ENCODE peak calls at places on chromosome 6, in eight cellular contexts. R, S, Q, O, T, Y, A and J are unnamed samples. For H3K4me1, the result is how much of the 10 kb centered on the place peaks cover.

GRCh38 chr6:16413399-16413798 is 175.0 kb downstream of the GMPR start:
- DNase-seq in R (no peak), S (no peak), Q (no peak), O (no peak), T (no peak), Y (peak), A (no peak), J (no peak)

GRCh38 chr6:119533603-119534279 is 184.2 kb upstream of the MAN1A1 start:
- DNase-seq in R (no peak), S (no peak), Q (no peak), O (no peak), T (no peak), Y (no peak), A (no peak), J (no peak)

GRCh38 chr6:133973109-133973971 is 20.3 kb downstream of the TBPL1 start:
- DNase-seq in R (no peak), S (peak), Q (no peak), O (no peak), T (no peak), Y (peak), A (no peak), J (no peak)

GRCh38 chr6:196543-196942 is 95.7 kb upstream of the DUSP22 start:
- DNase-seq in R (no peak), S (no peak), Q (no peak), O (no peak), T (no peak), Y (no peak), A (no peak), J (no peak)

GRCh38 chr6:22906091-22906549 is 336.8 kb downstream of the HDGFL1 start:
- DNase-seq in R (no peak), S (peak), Q (no peak), O (no peak), T (no peak), Y (no peak), A (no peak), J (no peak)

GRCh38 chr6:49906511-49906910 is 40.2 kb upstream of the CRISP1 start:
- DNase-seq in R (no peak), S (no peak), Q (no peak), O (no peak), T (no peak), Y (no peak), A (no peak), J (no peak)

GRCh38 chr6:84525907-84526306 is 238.5 kb downstream of the TBX18 start:
- DNase-seq in R (no peak), S (no peak), Q (no peak), O (no peak), T (no peak), Y (no peak), A (no peak), J (no peak)

GRCh38 chr6:26016326-26017275 is 54.0 kb downstream of the TRIM38 start:
- DNase-seq in R (no peak), S (no peak), Q (no peak), O (no peak), T (no peak), Y (no peak), A (no peak), J (peak)

GRCh38 chr6:157556671-157557430 is 175.9 kb downstream of the ZDHHC14 start:
- DNase-seq in R (no peak), S (no peak), Q (no peak), O (no peak), T (no peak), Y (peak), A (no peak), J (no peak)

GRCh38 chr6:44179072-44179536 is 20.5 kb downstream of the CAPN11 start:
- DNase-seq in R (no peak), S (no peak), Q (no peak), O (no peak), T (peak), Y (no peak), A (no peak), J (no peak)

GRCh38 chr6:99603421-99604160 is 3.0 kb upstream of the PRDM13 start:
- DNase-seq in R (no peak), S (peak), Q (no peak), O (no peak), T (no peak), Y (no peak), A (no peak), J (no peak)

GRCh38 chr6:163634514-163635171 is 220.1 kb downstream of the QKI start:
- DNase-seq in R (no peak), S (no peak), Q (no peak), O (no peak), T (no peak), Y (no peak), A (no peak), J (no peak)

GRCh38 chr6:7143161-7143974 is 35.6 kb downstream of the RREB1 start:
- DNase-seq in R (no peak), S (no peak), Q (no peak), O (no peak), T (no peak), Y (peak), A (no peak), J (no peak)

GRCh38 chr6:116036075-116036773 is 24.5 kb downstream of the FRK start:
- DNase-seq in R (no peak), S (no peak), Q (no peak), O (no peak), T (no peak), Y (no peak), A (no peak), J (no peak)

GRCh38 chr6:166257911-166258318 is 50.3 kb downstream of the PRR18 start:
- DNase-seq in R (no peak), S (no peak), Q (peak), O (no peak), T (no peak), Y (no peak), A (no peak), J (no peak)

GRCh38 chr6:105993341-105993740 is 92.8 kb upstream of the PRDM1 start:
- DNase-seq in R (peak), S (peak), Q (no peak), O (no peak), T (no peak), Y (peak), A (no peak), J (no peak)

GRCh38 chr6:26097268-26097875 is 10.1 kb downstream of the HFE start:
- DNase-seq in R (peak), S (peak), Q (peak), O (no peak), T (no peak), Y (peak), A (no peak), J (no peak)

GRCh38 chr6:48535569-48535968 is 424.6 kb upstream of the PTCHD4 start:
- DNase-seq in R (no peak), S (peak), Q (no peak), O (no peak), T (no peak), Y (no peak), A (no peak), J (no peak)

GRCh38 chr6:96340164-96340563 is 181.4 kb upstream of the UFL1 start:
- DNase-seq in R (no peak), S (no peak), Q (no peak), O (no peak), T (no peak), Y (no peak), A (no peak), J (no peak)

GRCh38 chr6:169172435-169172834 is 81.2 kb downstream of the THBS2 start:
- DNase-seq in R (peak), S (no peak), Q (peak), O (no peak), T (no peak), Y (no peak), A (no peak), J (no peak)

GRCh38 chr6:161161121-161161520 is 112.7 kb downstream of the AGPAT4 start:
- DNase-seq in R (no peak), S (no peak), Q (no peak), O (no peak), T (no peak), Y (no peak), A (peak), J (no peak)

GRCh38 chr6:25229671-25230321 is 49.4 kb upstream of the CARMIL1 start:
- DNase-seq in R (no peak), S (no peak), Q (no peak), O (no peak), T (no peak), Y (no peak), A (no peak), J (no peak)

GRCh38 chr6:157990321-157991066 is 8.8 kb downstream of the SYNJ2 start:
- DNase-seq in R (no peak), S (no peak), Q (no peak), O (peak), T (no peak), Y (no peak), A (no peak), J (no peak)

GRCh38 chr6:98764378-98764911 is 69.9 kb upstream of the POU3F2 start:
- DNase-seq in R (no peak), S (no peak), Q (no peak), O (no peak), T (no peak), Y (peak), A (no peak), J (no peak)

GRCh38 chr6:135667694-135668455 is 170.3 kb upstream of the AHI1 start:
- DNase-seq in R (peak), S (no peak), Q (no peak), O (no peak), T (no peak), Y (no peak), A (no peak), J (peak)

GRCh38 chr6:40551966-40552365 is 35.2 kb downstream of the LRFN2 start:
- DNase-seq in R (no peak), S (no peak), Q (no peak), O (no peak), T (no peak), Y (no peak), A (no peak), J (no peak)

GRCh38 chr6:44269921-44270525 is at the start of gene TMEM151B:
- DNase-seq in R (no peak), S (peak), Q (no peak), O (no peak), T (no peak), Y (no peak), A (no peak), J (no peak)

GRCh38 chr6:152232494-152233151 is 404.5 kb downstream of the SYNE1 start:
- DNase-seq in R (no peak), S (no peak), Q (no peak), O (no peak), T (no peak), Y (no peak), A (no peak), J (peak)

DNA sequence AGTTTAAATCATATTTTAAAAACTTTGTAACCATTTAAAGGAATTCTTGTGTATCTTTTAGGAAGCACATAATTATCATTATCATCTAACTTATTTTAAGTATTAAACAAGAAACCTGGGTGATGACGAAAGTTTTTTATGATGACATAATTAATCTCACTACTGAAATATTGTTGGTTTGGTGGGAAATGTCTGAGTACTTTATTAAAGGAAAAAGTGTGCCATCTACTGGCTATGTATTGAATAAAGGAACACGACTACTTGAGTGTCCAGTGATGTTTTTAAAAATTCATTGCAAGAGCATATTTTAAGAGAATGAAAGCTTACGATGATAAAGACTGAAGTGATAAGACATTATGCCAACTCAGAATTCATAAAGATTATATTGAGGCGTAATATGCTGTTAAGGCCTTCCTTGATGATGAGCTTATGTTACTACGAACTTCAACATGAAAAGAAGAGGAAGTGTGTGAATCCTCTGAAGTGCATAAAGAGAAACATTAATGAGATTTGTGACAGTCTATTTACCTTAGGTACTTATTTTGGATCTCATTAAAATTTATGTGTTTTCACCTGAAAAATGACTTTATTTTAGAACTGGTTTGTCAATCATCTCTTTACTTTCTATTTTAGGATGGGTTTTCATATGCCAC is 12.0 kb upstream of the TRMT11 start:
- DNase-seq in R (no peak), S (peak), Q (no peak), O (no peak), T (no peak), Y (peak), A (no peak), J (no peak)
- TF ChIP-seq CTCF in R (peak), S (peak), Q (peak), O (peak), T (peak), Y (peak), A (peak), J (peak)

DNA sequence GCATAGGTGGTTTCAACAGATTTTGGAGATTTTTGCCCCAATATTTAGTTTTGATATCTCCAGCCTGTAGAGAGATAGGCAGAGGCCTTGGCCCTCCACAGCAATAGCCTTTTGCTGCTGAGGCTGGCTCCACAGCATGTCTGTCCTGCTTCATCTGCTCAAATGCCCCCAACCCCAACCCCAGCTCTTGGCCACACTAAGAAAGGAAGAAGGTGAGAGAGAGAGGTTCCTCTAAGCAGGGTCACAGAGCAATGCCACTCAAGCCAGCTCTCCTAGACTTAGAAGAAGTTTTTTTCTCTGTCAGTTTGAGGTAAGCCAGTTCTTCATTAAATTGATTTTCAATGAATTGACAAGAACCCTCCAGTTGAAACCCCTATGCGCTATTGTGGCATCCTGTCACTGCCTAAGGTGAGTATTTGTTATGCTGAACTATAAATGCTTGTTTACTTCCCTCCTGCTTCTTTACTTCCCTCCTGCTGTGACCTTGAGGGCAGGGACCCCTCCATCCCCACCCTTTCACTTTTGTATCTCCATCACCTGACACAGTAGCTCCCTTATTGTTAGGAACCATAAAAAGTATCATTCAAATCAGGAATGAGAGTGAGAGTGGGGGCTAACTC is 366.2 kb upstream of the CNR1 start:
- DNase-seq in R (no peak), S (no peak), Q (no peak), O (no peak), T (no peak), Y (no peak), A (no peak), J (no peak)
- H3K4me1 ChIP-seq in R (under half), S (under half), Q (under half), O (under half), T (under half), Y (under half), A (under half), J (under half)

GRCh38 chr6:54515013-54515412 is 206.8 kb downstream of the TINAG start:
- DNase-seq in R (no peak), S (no peak), Q (no peak), O (no peak), T (no peak), Y (no peak), A (no peak), J (no peak)
- H3K27ac ChIP-seq in R (no peak), S (no peak), Q (no peak), O (no peak), T (no peak), Y (no peak), A (no peak), J (no peak)

DNA sequence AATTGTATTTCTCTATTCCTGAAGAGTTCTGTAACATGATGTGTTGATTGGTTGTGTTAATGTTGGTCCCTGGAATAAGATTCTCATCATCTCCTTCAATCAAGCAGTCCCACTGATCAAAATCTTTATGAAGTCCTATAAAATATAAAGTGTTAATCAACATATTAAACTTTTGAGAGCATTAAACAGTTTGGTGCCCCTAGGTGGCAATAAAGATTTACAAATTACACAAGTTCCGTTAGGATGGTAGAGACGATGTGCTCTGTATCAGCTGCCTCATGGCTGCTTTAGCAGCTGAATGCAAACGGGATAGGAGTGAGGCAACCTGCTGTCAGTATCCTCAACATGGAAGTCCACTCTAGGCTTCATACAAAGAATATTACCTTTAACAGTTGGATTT is 16.9 kb downstream of the TDRD6 start:
- DNase-seq in R (no peak), S (peak), Q (no peak), O (no peak), T (no peak), Y (no peak), A (no peak), J (no peak)
- TF ChIP-seq CTCF in R (no peak), S (peak), Q (no peak), O (no peak), T (peak), Y (no peak), A (no peak), J (peak)

GRCh38 chr6:167679137-167679736 is 147.5 kb upstream of the AFDN start:
- DNase-seq in R (no peak), S (peak), Q (no peak), O (no peak), T (no peak), Y (no peak), A (no peak), J (no peak)
- H3K4me1 ChIP-seq in R (under half), S (under half), Q (under half), O (under half), T (under half), Y (under half), A (under half), J (half or more)

DNA sequence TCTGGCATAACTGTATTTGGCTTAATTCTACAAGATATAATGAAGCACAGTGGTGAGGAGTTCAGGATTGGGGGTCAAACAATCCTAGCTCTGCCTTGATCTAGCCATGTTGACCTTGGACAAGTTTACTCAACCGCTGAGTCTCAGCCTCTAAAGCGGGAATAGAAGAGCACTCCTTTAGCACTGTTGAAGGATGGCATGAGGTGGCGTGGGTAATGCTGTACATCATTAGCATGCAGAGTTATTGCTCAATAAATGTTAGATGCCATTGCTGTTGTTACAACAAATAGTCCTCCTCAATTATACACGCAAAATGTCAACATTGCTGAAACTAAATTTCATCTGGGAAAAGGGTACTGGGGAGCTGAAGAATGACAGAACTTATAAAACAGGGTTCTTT is 78.6 kb downstream of the KIF13A start:
- DNase-seq in R (no peak), S (no peak), Q (no peak), O (no peak), T (no peak), Y (no peak), A (no peak), J (no peak)
- H3K27ac ChIP-seq in R (no peak), S (no peak), Q (no peak), O (no peak), T (no peak), Y (no peak), A (no peak), J (no peak)

GRCh38 chr6:29557320-29557719 is 2.2 kb downstream of the UBD start:
- DNase-seq in R (no peak), S (no peak), Q (no peak), O (no peak), T (no peak), Y (no peak), A (no peak), J (no peak)

GRCh38 chr6:29558439-29559079 is 973 bp downstream of the UBD start:
- DNase-seq in R (no peak), S (no peak), Q (no peak), O (no peak), T (no peak), Y (no peak), A (no peak), J (no peak)

GRCh38 chr6:29552512-29553051 is 7.0 kb downstream of the UBD start:
- DNase-seq in R (no peak), S (peak), Q (no peak), O (no peak), T (no peak), Y (peak), A (no peak), J (no peak)

GRCh38 chr6:29554764-29555163 is 4.8 kb downstream of the UBD start:
- DNase-seq in R (no peak), S (no peak), Q (no peak), O (no peak), T (no peak), Y (no peak), A (no peak), J (no peak)

DNA sequence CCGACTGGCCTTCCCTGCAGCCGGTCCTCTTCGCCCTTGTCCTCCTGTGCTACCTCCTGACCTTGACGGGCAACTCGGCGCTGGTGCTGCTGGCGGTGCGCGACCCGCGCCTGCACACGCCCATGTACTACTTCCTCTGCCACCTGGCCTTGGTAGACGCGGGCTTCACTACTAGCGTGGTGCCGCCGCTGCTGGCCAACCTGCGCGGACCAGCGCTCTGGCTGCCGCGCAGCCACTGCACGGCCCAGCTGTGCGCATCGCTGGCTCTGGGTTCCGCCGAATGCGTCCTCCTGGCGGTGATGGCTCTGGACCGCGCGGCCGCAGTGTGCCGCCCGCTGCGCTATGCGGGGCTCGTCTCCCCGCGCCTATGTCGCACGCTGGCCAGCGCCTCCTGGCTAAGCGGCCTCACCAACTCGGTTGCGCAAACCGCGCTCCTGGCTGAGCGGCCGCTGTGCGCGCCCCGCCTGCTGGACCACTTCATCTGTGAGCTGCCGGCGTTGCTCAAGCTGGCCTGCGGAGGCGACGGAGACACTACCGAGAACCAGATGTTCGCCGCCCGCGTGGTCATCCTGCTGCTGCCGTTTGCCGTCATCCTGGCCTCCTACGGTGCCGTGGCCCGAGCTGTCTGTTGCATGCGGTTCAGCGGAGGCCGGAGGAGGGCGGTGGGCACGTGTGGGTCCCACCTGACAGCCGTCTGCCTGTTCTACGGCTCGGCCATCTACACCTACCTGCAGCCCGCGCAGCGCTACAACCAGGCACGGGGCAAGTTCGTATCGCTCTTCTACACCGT is 6.1 kb downstream of the UBD start:
- DNase-seq in R (peak), S (peak), Q (no peak), O (peak), T (no peak), Y (no peak), A (peak), J (peak)
- TF ChIP-seq CTCF in R (peak), S (peak), Q (no peak), O (no peak), T (no peak), Y (no peak), A (no peak), J (peak)